ENCODE peak calls at places on chromosomes 13 and 19, in five cellular contexts. One of them, this sample, is unnamed.

GRCh38 chr13:19763618-19764017 is 19.1 kb downstream of the PSPC1 start:
- DNase-seq in GM23338: no peak
- DNase-seq in GM12892: no peak
- DNase-seq in K562: no peak
- DNase-seq in breast epithelium: no peak
- DNase-seq in this sample: no peak

GRCh38 chr19:33627526-33627925 is 5.8 kb downstream of the CHST8 start:
- DNase-seq in GM23338: no peak
- DNase-seq in GM12892: no peak
- DNase-seq in K562: no peak
- DNase-seq in breast epithelium: no peak
- DNase-seq in this sample: no peak

GRCh38 chr13:27679896-27680295 is 58.2 kb downstream of the POLR1D start:
- DNase-seq in GM23338: no peak
- DNase-seq in GM12892: no peak
- DNase-seq in K562: no peak
- DNase-seq in breast epithelium: no peak
- DNase-seq in this sample: no peak

GRCh38 chr19:7506385-7507328 is 9.2 kb upstream of the ZNF358 start:
- DNase-seq in GM23338: peak; percentile 100
- DNase-seq in GM12892: no peak
- DNase-seq in K562: peak; percentile 82
- DNase-seq in breast epithelium: no peak
- DNase-seq in this sample: peak; percentile 94

GRCh38 chr13:84192125-84192524 is 309.9 kb upstream of the SLITRK1 start:
- DNase-seq in GM23338: no peak
- DNase-seq in GM12892: no peak
- DNase-seq in K562: no peak
- DNase-seq in breast epithelium: no peak
- DNase-seq in this sample: no peak

GRCh38 chr19:7507884-7508283 is 8.0 kb upstream of the ZNF358 start:
- DNase-seq in GM23338: peak; percentile 98
- DNase-seq in GM12892: no peak
- DNase-seq in K562: peak; percentile 91
- DNase-seq in breast epithelium: no peak
- DNase-seq in this sample: peak; percentile 86

GRCh38 chr19:21138130-21138529 is 3.7 kb upstream of the ZNF431 start:
- DNase-seq in GM23338: no peak
- DNase-seq in GM12892: no peak
- DNase-seq in K562: no peak
- DNase-seq in breast epithelium: no peak
- DNase-seq in this sample: no peak

GRCh38 chr13:112509190-112509589 is 78.8 kb downstream of the TUBGCP3 start:
- DNase-seq in GM23338: no peak
- DNase-seq in GM12892: no peak
- DNase-seq in K562: no peak
- DNase-seq in breast epithelium: no peak
- DNase-seq in this sample: no peak

GRCh38 chr19:39827216-39827615 is 6.7 kb downstream of the DYRK1B start:
- DNase-seq in GM23338: no peak
- DNase-seq in GM12892: no peak
- DNase-seq in K562: no peak
- DNase-seq in breast epithelium: no peak
- DNase-seq in this sample: no peak

GRCh38 chr13:76406243-76406642 is 480.0 kb downstream of the KCTD12 start:
- DNase-seq in GM23338: no peak
- DNase-seq in GM12892: no peak
- DNase-seq in K562: no peak
- DNase-seq in breast epithelium: no peak
- DNase-seq in this sample: no peak

GRCh38 chr19:58037927-58038687 is 4.3 kb downstream of the ZSCAN1 start:
- DNase-seq in GM23338: peak; percentile 86
- DNase-seq in GM12892: no peak
- DNase-seq in K562: no peak
- DNase-seq in breast epithelium: no peak
- DNase-seq in this sample: no peak

GRCh38 chr13:40732658-40733057 is 38.3 kb downstream of the MRPS31 start:
- DNase-seq in GM23338: no peak
- DNase-seq in GM12892: no peak
- DNase-seq in K562: no peak
- DNase-seq in breast epithelium: no peak
- DNase-seq in this sample: no peak

GRCh38 chr19:51735759-51736449 is 12.1 kb upstream of the HAS1 start:
- DNase-seq in GM23338: no peak
- DNase-seq in GM12892: no peak
- DNase-seq in K562: no peak
- DNase-seq in breast epithelium: no peak
- DNase-seq in this sample: peak; percentile 41

GRCh38 chr13:75486146-75486545 is 4.2 kb upstream of the TBC1D4 start:
- DNase-seq in GM23338: peak; percentile 19
- DNase-seq in GM12892: no peak
- DNase-seq in K562: no peak
- DNase-seq in breast epithelium: no peak
- DNase-seq in this sample: no peak

GRCh38 chr19:2181618-2181997 is 17.9 kb downstream of the DOT1L start:
- DNase-seq in GM23338: no peak
- DNase-seq in GM12892: no peak
- DNase-seq in K562: no peak
- DNase-seq in breast epithelium: no peak
- DNase-seq in this sample: no peak

GRCh38 chr13:45950343-45950995 is 98.9 kb upstream of the SIAH3 start:
- DNase-seq in GM23338: no peak
- DNase-seq in GM12892: no peak
- DNase-seq in K562: no peak
- DNase-seq in breast epithelium: no peak
- DNase-seq in this sample: no peak

GRCh38 chr13:77980592-77980991 is 62.0 kb upstream of the EDNRB start:
- DNase-seq in GM23338: no peak
- DNase-seq in GM12892: no peak
- DNase-seq in K562: no peak
- DNase-seq in breast epithelium: no peak
- DNase-seq in this sample: no peak

GRCh38 chr19:2416321-2417097 is 10.9 kb downstream of the TIMM13 start:
- DNase-seq in GM23338: no peak
- DNase-seq in GM12892: no peak
- DNase-seq in K562: no peak
- DNase-seq in breast epithelium: no peak
- DNase-seq in this sample: no peak

GRCh38 chr13:59236309-59236939 is 927.3 kb downstream of the DIAPH3 start:
- DNase-seq in GM23338: no peak
- DNase-seq in GM12892: no peak
- DNase-seq in K562: no peak
- DNase-seq in breast epithelium: no peak
- DNase-seq in this sample: no peak

GRCh38 chr13:95858286-95859075 is 181.5 kb downstream of the DNAJC3 start:
- DNase-seq in GM23338: no peak
- DNase-seq in GM12892: no peak
- DNase-seq in K562: no peak
- DNase-seq in breast epithelium: no peak
- DNase-seq in this sample: no peak

GRCh38 chr13:19845758-19846157 is 17.7 kb downstream of the ZMYM5 start:
- DNase-seq in GM23338: no peak
- DNase-seq in GM12892: no peak
- DNase-seq in K562: peak; percentile 41
- DNase-seq in breast epithelium: no peak
- DNase-seq in this sample: no peak

GRCh38 chr19:12095111-12095790 is 30.7 kb downstream of the ZNF844 start:
- DNase-seq in GM23338: no peak
- DNase-seq in GM12892: no peak
- DNase-seq in K562: no peak
- DNase-seq in breast epithelium: no peak
- DNase-seq in this sample: no peak

GRCh38 chr19:47641891-47642485 is 33.1 kb downstream of the BICRA start:
- DNase-seq in GM23338: no peak
- DNase-seq in GM12892: no peak
- DNase-seq in K562: no peak
- DNase-seq in breast epithelium: no peak
- DNase-seq in this sample: no peak

GRCh38 chr19:39558623-39559117 is 18.7 kb upstream of the EID2 start:
- DNase-seq in GM23338: no peak
- DNase-seq in GM12892: no peak
- DNase-seq in K562: no peak
- DNase-seq in breast epithelium: no peak
- DNase-seq in this sample: no peak

DNA sequence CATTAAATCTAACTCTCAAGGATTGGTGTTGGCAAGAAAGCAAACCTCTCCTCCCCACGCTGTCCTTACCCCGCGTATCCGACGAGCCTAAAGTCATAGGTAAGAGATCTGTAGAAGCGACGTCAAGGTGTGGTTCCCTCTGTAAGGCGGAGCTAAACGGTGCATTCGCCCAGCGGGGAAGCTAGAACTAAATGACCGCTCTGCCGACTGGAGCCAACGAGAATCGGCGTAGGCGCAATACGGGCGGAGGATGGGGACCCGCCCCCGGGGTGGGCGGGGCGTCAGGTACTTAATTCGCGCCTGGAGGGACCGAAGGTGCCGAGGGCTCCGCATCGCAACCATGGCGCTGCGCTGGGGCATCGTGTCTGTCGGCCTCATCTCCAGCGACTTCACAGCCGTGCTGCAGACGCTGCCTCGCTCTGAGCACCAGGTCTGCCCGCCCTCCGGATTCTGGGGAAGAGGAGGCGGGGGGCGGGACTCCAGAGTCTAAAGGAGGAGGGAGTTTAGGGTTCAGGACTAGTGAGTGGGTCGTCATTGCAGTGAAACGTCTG is at the start of gene DHDH:
- DNase-seq in GM23338: peak; percentile 100
- DNase-seq in GM12892: peak; percentile 57
- DNase-seq in K562: peak; percentile 96
- DNase-seq in breast epithelium: peak; percentile 74
- DNase-seq in this sample: peak; percentile 91
- TF ChIP-seq POLR2AphosphoS5 in GM23338: peak; percentile 88
- TF ChIP-seq POLR2AphosphoS5 in GM12892: no peak
- TF ChIP-seq POLR2AphosphoS5 in K562: no peak
- TF ChIP-seq POLR2AphosphoS5 in breast epithelium: no peak
- TF ChIP-seq POLR2AphosphoS5 in this sample: no peak

DNA sequence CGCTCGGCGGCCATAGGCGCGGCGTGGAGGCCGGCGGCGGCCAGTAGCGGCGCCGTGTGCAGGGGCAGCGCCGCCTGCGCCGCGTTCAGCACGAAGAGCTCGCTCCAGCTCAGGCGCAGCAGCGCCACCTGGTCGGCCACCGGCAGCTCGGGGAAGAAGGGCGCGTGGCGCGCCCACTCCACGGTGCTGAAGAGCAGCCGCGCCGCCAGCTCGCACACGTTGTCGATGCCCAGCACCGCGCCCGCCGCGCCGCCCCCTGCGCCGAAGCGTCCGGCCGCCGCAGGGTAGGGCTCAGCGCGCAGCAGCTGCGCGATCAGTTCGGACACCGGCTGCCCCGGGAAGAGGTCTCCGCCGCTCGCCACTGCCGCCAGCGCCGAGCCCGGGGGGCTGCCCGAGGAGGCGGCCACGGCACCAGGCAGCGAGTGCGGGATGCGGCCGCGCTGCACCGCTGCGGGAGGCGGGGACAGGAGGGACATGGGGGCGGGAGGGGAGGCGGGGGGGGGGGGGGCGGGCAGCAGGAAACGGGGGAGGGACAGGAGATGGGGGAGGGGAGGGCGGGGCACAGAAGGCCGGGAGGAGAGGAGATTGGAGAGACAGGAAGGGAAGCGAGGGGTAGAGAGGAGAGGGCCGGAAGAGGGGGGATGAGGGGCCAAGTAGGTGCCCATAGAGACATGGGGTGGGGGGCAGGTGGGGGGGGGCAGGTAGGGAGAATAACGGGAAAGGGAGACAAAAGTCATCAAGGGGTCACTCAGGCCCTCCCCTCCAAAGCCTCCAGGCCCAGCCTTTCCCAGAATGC is 9.8 kb downstream of the OCEL1 start:
- DNase-seq in GM23338: peak; percentile 78
- DNase-seq in GM12892: peak; percentile 71
- DNase-seq in K562: peak; percentile 85
- DNase-seq in breast epithelium: peak; percentile 73
- DNase-seq in this sample: peak; percentile 80
- TF ChIP-seq POLR2AphosphoS5 in GM23338: peak; percentile 48
- TF ChIP-seq POLR2AphosphoS5 in GM12892: no peak
- TF ChIP-seq POLR2AphosphoS5 in K562: peak; percentile 56
- TF ChIP-seq POLR2AphosphoS5 in breast epithelium: no peak
- TF ChIP-seq POLR2AphosphoS5 in this sample: peak; percentile 22

DNA sequence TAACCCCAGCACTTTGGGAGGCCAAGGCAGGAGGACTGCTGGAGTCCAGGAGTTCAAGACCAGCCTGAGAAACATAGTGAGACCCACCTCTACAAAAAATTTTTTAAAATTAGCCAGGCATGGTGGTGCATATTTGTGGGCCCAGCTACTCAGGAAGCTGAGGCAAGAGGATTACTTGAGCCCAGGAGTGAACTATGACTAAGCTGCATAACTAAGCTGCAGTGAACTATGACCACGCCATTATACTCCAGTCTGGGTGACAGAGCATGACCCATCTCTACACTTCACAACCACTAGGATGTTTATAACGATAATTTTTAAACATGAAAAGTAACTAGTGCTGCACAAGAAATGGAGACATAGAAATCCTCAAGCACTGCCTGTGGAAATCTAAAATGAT is 352.7 kb upstream of the SGCG start:
- DNase-seq in GM23338: no peak
- DNase-seq in GM12892: no peak
- DNase-seq in K562: no peak
- DNase-seq in breast epithelium: no peak
- DNase-seq in this sample: no peak
- TF ChIP-seq POLR2AphosphoS5 in GM23338: no peak
- TF ChIP-seq POLR2AphosphoS5 in GM12892: no peak
- TF ChIP-seq POLR2AphosphoS5 in K562: no peak
- TF ChIP-seq POLR2AphosphoS5 in breast epithelium: no peak
- TF ChIP-seq POLR2AphosphoS5 in this sample: no peak

GRCh38 chr19:5340637-5341447 is at the start of gene PTPRS:
- DNase-seq in GM23338: peak; percentile 92
- DNase-seq in GM12892: peak; percentile 79
- DNase-seq in K562: peak; percentile 98
- DNase-seq in breast epithelium: peak; percentile 71
- DNase-seq in this sample: peak; percentile 71

GRCh38 chr19:5339950-5340636 is 519 bp downstream of the PTPRS start:
- DNase-seq in GM23338: peak; percentile 61
- DNase-seq in GM12892: no peak
- DNase-seq in K562: peak; percentile 79
- DNase-seq in breast epithelium: no peak
- DNase-seq in this sample: no peak

GRCh38 chr19:5337886-5338595 is 2.6 kb downstream of the PTPRS start:
- DNase-seq in GM23338: no peak
- DNase-seq in GM12892: no peak
- DNase-seq in K562: no peak
- DNase-seq in breast epithelium: no peak
- DNase-seq in this sample: no peak

GRCh38 chr19:5338661-5339469 is 1.7 kb downstream of the PTPRS start:
- DNase-seq in GM23338: peak; percentile 85
- DNase-seq in GM12892: no peak
- DNase-seq in K562: no peak
- DNase-seq in breast epithelium: no peak
- DNase-seq in this sample: no peak

DNA sequence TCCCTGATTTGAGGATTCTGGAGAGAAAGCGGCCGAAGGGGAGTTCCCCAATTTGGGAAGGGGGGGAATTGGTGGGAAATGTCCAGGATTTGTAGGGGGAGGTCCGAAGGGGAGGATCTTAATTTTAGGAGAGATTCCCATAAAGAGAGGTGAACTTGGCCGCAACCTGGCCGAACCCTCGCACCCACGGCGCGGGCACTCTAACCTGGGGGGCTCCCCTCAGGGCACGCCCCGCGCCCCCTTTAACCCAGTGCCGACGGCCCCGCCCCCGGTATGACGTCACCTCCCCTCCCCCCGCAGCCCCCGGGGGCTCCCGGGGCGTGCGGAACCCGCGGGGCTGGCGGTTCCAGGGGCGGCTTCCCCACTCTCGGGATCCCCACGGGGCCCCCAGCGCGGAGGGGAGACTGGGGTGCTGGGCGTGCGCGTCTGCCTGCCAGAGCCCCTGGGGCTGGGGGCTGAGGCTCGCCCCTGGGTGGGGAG is 1.1 kb downstream of the PTPRS start:
- DNase-seq in GM23338: no peak
- DNase-seq in GM12892: no peak
- DNase-seq in K562: peak; percentile 69
- DNase-seq in breast epithelium: no peak
- DNase-seq in this sample: no peak
- TF ChIP-seq POLR2AphosphoS5 in GM23338: peak; percentile 20
- TF ChIP-seq POLR2AphosphoS5 in GM12892: no peak
- TF ChIP-seq POLR2AphosphoS5 in K562: no peak
- TF ChIP-seq POLR2AphosphoS5 in breast epithelium: no peak
- TF ChIP-seq POLR2AphosphoS5 in this sample: no peak